ENCODE peak calls at places on chromosomes 6 and 20, in five cellular contexts. One of them, this sample, is unnamed.

GRCh38 chr6:41338654-41339053 is 3.2 kb downstream of the NCR2 start:
- DNase-seq in tibial artery: no peak
- DNase-seq in CD4-positive, CD25-positive, alpha-beta regulatory T cell: no peak
- DNase-seq in neural crest cell: no peak
- DNase-seq in HT1080: no peak
- DNase-seq in this sample: no peak

GRCh38 chr6:126054802-126055201 is 68.5 kb downstream of the TRMT11 start:
- DNase-seq in tibial artery: no peak
- DNase-seq in CD4-positive, CD25-positive, alpha-beta regulatory T cell: no peak
- DNase-seq in neural crest cell: no peak
- DNase-seq in HT1080: no peak
- DNase-seq in this sample: no peak

GRCh38 chr6:145848555-145848954 is 34.0 kb upstream of the FBXO30 start:
- DNase-seq in tibial artery: no peak
- DNase-seq in CD4-positive, CD25-positive, alpha-beta regulatory T cell: no peak
- DNase-seq in neural crest cell: no peak
- DNase-seq in HT1080: no peak
- DNase-seq in this sample: no peak

GRCh38 chr6:33776186-33776585 is 12.7 kb downstream of the LEMD2 start:
- DNase-seq in tibial artery: no peak
- DNase-seq in CD4-positive, CD25-positive, alpha-beta regulatory T cell: no peak
- DNase-seq in neural crest cell: no peak
- DNase-seq in HT1080: no peak
- DNase-seq in this sample: no peak

GRCh38 chr6:166174031-166174430 is 6.4 kb upstream of the TBXT start:
- DNase-seq in tibial artery: no peak
- DNase-seq in CD4-positive, CD25-positive, alpha-beta regulatory T cell: no peak
- DNase-seq in neural crest cell: no peak
- DNase-seq in HT1080: no peak
- DNase-seq in this sample: no peak

GRCh38 chr20:51456511-51457280 is 85.8 kb downstream of the NFATC2 start:
- DNase-seq in tibial artery: peak; percentile 99
- DNase-seq in CD4-positive, CD25-positive, alpha-beta regulatory T cell: no peak
- DNase-seq in neural crest cell: no peak
- DNase-seq in HT1080: peak; percentile 96
- DNase-seq in this sample: peak; percentile 33

GRCh38 chr6:22448311-22448711 is 121.1 kb upstream of the HDGFL1 start:
- DNase-seq in tibial artery: no peak
- DNase-seq in CD4-positive, CD25-positive, alpha-beta regulatory T cell: no peak
- DNase-seq in neural crest cell: no peak
- DNase-seq in HT1080: peak; percentile 38
- DNase-seq in this sample: no peak

GRCh38 chr6:79005024-79005423 is 73.0 kb downstream of the PHIP start:
- DNase-seq in tibial artery: no peak
- DNase-seq in CD4-positive, CD25-positive, alpha-beta regulatory T cell: no peak
- DNase-seq in neural crest cell: no peak
- DNase-seq in HT1080: no peak
- DNase-seq in this sample: no peak

GRCh38 chr20:60057866-60058807 is 99.9 kb downstream of the CDH26 start:
- DNase-seq in tibial artery: no peak
- DNase-seq in CD4-positive, CD25-positive, alpha-beta regulatory T cell: peak; percentile 20
- DNase-seq in neural crest cell: no peak
- DNase-seq in HT1080: peak; percentile 24
- DNase-seq in this sample: peak; percentile 42

GRCh38 chr6:4665489-4666417 is 110.5 kb upstream of the CDYL start:
- DNase-seq in tibial artery: no peak
- DNase-seq in CD4-positive, CD25-positive, alpha-beta regulatory T cell: no peak
- DNase-seq in neural crest cell: no peak
- DNase-seq in HT1080: peak; percentile 75
- DNase-seq in this sample: no peak

GRCh38 chr20:12570371-12570770 is 438.4 kb upstream of the SPTLC3 start:
- DNase-seq in tibial artery: no peak
- DNase-seq in CD4-positive, CD25-positive, alpha-beta regulatory T cell: no peak
- DNase-seq in neural crest cell: peak; percentile 26
- DNase-seq in HT1080: peak; percentile 37
- DNase-seq in this sample: peak; percentile 51

GRCh38 chr6:105793132-105793531 is 293.0 kb upstream of the PRDM1 start:
- DNase-seq in tibial artery: no peak
- DNase-seq in CD4-positive, CD25-positive, alpha-beta regulatory T cell: no peak
- DNase-seq in neural crest cell: no peak
- DNase-seq in HT1080: peak; percentile 45
- DNase-seq in this sample: no peak

GRCh38 chr6:137297887-137298286 is 78.7 kb upstream of the IFNGR1 start:
- DNase-seq in tibial artery: no peak
- DNase-seq in CD4-positive, CD25-positive, alpha-beta regulatory T cell: no peak
- DNase-seq in neural crest cell: peak; percentile 9
- DNase-seq in HT1080: peak; percentile 91
- DNase-seq in this sample: peak; percentile 88

GRCh38 chr6:90285611-90286381 is 10.8 kb downstream of the BACH2 start:
- DNase-seq in tibial artery: peak; percentile 90
- DNase-seq in CD4-positive, CD25-positive, alpha-beta regulatory T cell: peak; percentile 75
- DNase-seq in neural crest cell: peak; percentile 36
- DNase-seq in HT1080: peak; percentile 93
- DNase-seq in this sample: no peak

GRCh38 chr6:75557068-75557467 is 44.6 kb upstream of the SENP6 start:
- DNase-seq in tibial artery: no peak
- DNase-seq in CD4-positive, CD25-positive, alpha-beta regulatory T cell: no peak
- DNase-seq in neural crest cell: no peak
- DNase-seq in HT1080: no peak
- DNase-seq in this sample: no peak

GRCh38 chr20:35597186-35597585 is 18.4 kb upstream of the SPAG4 start:
- DNase-seq in tibial artery: no peak
- DNase-seq in CD4-positive, CD25-positive, alpha-beta regulatory T cell: no peak
- DNase-seq in neural crest cell: no peak
- DNase-seq in HT1080: no peak
- DNase-seq in this sample: no peak

GRCh38 chr6:21323577-21323976 is 270.0 kb upstream of the SOX4 start:
- DNase-seq in tibial artery: no peak
- DNase-seq in CD4-positive, CD25-positive, alpha-beta regulatory T cell: no peak
- DNase-seq in neural crest cell: no peak
- DNase-seq in HT1080: no peak
- DNase-seq in this sample: no peak

GRCh38 chr6:75296811-75297779 is 12.5 kb upstream of the TMEM30A start:
- DNase-seq in tibial artery: no peak
- DNase-seq in CD4-positive, CD25-positive, alpha-beta regulatory T cell: peak; percentile 59
- DNase-seq in neural crest cell: no peak
- DNase-seq in HT1080: peak; percentile 16
- DNase-seq in this sample: peak; percentile 40

GRCh38 chr6:113442040-113442439 is 415.1 kb upstream of the MARCKS start:
- DNase-seq in tibial artery: no peak
- DNase-seq in CD4-positive, CD25-positive, alpha-beta regulatory T cell: no peak
- DNase-seq in neural crest cell: no peak
- DNase-seq in HT1080: no peak
- DNase-seq in this sample: no peak

GRCh38 chr6:19156443-19156842 is 680.7 kb upstream of the ID4 start:
- DNase-seq in tibial artery: no peak
- DNase-seq in CD4-positive, CD25-positive, alpha-beta regulatory T cell: no peak
- DNase-seq in neural crest cell: no peak
- DNase-seq in HT1080: no peak
- DNase-seq in this sample: no peak

GRCh38 chr6:142301421-142302391 is at the start of gene ADGRG6:
- DNase-seq in tibial artery: peak; percentile 67
- DNase-seq in CD4-positive, CD25-positive, alpha-beta regulatory T cell: no peak
- DNase-seq in neural crest cell: peak; percentile 38
- DNase-seq in HT1080: peak; percentile 65
- DNase-seq in this sample: no peak

GRCh38 chr20:45187693-45188092 is 13.0 kb downstream of the PI3 start:
- DNase-seq in tibial artery: no peak
- DNase-seq in CD4-positive, CD25-positive, alpha-beta regulatory T cell: no peak
- DNase-seq in neural crest cell: no peak
- DNase-seq in HT1080: no peak
- DNase-seq in this sample: no peak

GRCh38 chr6:67629268-67629667 is 1005.8 kb upstream of the ADGRB3 start:
- DNase-seq in tibial artery: no peak
- DNase-seq in CD4-positive, CD25-positive, alpha-beta regulatory T cell: no peak
- DNase-seq in neural crest cell: no peak
- DNase-seq in HT1080: no peak
- DNase-seq in this sample: no peak

GRCh38 chr6:125951323-125951722 is 5.2 kb upstream of the HINT3 start:
- DNase-seq in tibial artery: no peak
- DNase-seq in CD4-positive, CD25-positive, alpha-beta regulatory T cell: no peak
- DNase-seq in neural crest cell: no peak
- DNase-seq in HT1080: no peak
- DNase-seq in this sample: no peak

GRCh38 chr6:146785001-146785585 is 186.3 kb downstream of the ADGB start:
- DNase-seq in tibial artery: no peak
- DNase-seq in CD4-positive, CD25-positive, alpha-beta regulatory T cell: no peak
- DNase-seq in neural crest cell: peak; percentile 13
- DNase-seq in HT1080: peak; percentile 45
- DNase-seq in this sample: peak; percentile 23

GRCh38 chr6:12293234-12293930 is 3.2 kb downstream of the EDN1 start:
- DNase-seq in tibial artery: no peak
- DNase-seq in CD4-positive, CD25-positive, alpha-beta regulatory T cell: no peak
- DNase-seq in neural crest cell: no peak
- DNase-seq in HT1080: no peak
- DNase-seq in this sample: no peak

GRCh38 chr20:3430376-3431069 is 23.1 kb upstream of the DNAAF9 start:
- DNase-seq in tibial artery: peak; percentile 64
- DNase-seq in CD4-positive, CD25-positive, alpha-beta regulatory T cell: no peak
- DNase-seq in neural crest cell: no peak
- DNase-seq in HT1080: peak; percentile 8
- DNase-seq in this sample: no peak

GRCh38 chr6:150689900-150690590 is 90.4 kb downstream of the PLEKHG1 start:
- DNase-seq in tibial artery: no peak
- DNase-seq in CD4-positive, CD25-positive, alpha-beta regulatory T cell: no peak
- DNase-seq in neural crest cell: no peak
- DNase-seq in HT1080: no peak
- DNase-seq in this sample: no peak

GRCh38 chr6:132491303-132491702 is 21.6 kb downstream of the STX7 start:
- DNase-seq in tibial artery: no peak
- DNase-seq in CD4-positive, CD25-positive, alpha-beta regulatory T cell: no peak
- DNase-seq in neural crest cell: no peak
- DNase-seq in HT1080: no peak
- DNase-seq in this sample: no peak

GRCh38 chr6:31620586-31621319 is at the start of gene PRRC2A:
- DNase-seq in tibial artery: no peak
- DNase-seq in CD4-positive, CD25-positive, alpha-beta regulatory T cell: no peak
- DNase-seq in neural crest cell: peak; percentile 74
- DNase-seq in HT1080: peak; percentile 62
- DNase-seq in this sample: peak; percentile 33

GRCh38 chr20:14860410-14860814 is 523.0 kb upstream of the FLRT3 start:
- DNase-seq in tibial artery: no peak
- DNase-seq in CD4-positive, CD25-positive, alpha-beta regulatory T cell: no peak
- DNase-seq in neural crest cell: no peak
- DNase-seq in HT1080: no peak
- DNase-seq in this sample: peak; percentile 18

GRCh38 chr6:3318226-3318625 is 59.5 kb downstream of the PSMG4 start:
- DNase-seq in tibial artery: no peak
- DNase-seq in CD4-positive, CD25-positive, alpha-beta regulatory T cell: peak; percentile 17
- DNase-seq in neural crest cell: no peak
- DNase-seq in HT1080: no peak
- DNase-seq in this sample: no peak

This sample was measured in NT2/D1.